ENCODE peak calls at places on chromosomes 6 and 20, in seven cellular contexts. D is endothelial cell of umbilical vein, M is A549, R is GM12891, Z is tibial nerve, G is spleen, L is NB4. B is an unnamed sample.

GRCh38 chr6:17585766-17586502 is 14.2 kb upstream of the FAM8A1 start:
- DNase-seq in G (no peak), R (no peak), M (no peak), Z (no peak), L (peak), D (peak), B (no peak)

GRCh38 chr6:37514377-37514776 is 14.7 kb upstream of the CCDC167 start:
- DNase-seq in R (no peak), L (peak), D (no peak), Z (no peak), G (no peak), M (no peak), B (no peak)

GRCh38 chr6:89941031-89941775 is 46.9 kb downstream of the GJA10 start:
- DNase-seq in Z (peak), G (no peak), L (no peak), M (no peak), R (no peak), D (no peak), B (no peak)

GRCh38 chr6:102813489-102814275 is 1420.2 kb downstream of the GRIK2 start:
- DNase-seq in G (no peak), R (no peak), Z (no peak), L (no peak), M (no peak), D (no peak), B (no peak)

GRCh38 chr6:35213824-35214756 is at the start of gene SCUBE3:
- DNase-seq in D (peak), Z (no peak), M (peak), G (no peak), R (peak), L (peak), B (no peak)

GRCh38 chr6:161740486-161740885 is 466.6 kb upstream of the AGPAT4 start:
- DNase-seq in Z (no peak), R (no peak), D (no peak), L (no peak), G (no peak), M (no peak), B (no peak)

GRCh38 chr6:169326067-169326799 is 72.6 kb upstream of the THBS2 start:
- DNase-seq in Z (no peak), M (no peak), D (no peak), L (peak), R (no peak), G (no peak), B (no peak)

GRCh38 chr6:15631380-15631913 is 31.4 kb downstream of the DTNBP1 start:
- DNase-seq in R (no peak), Z (no peak), L (no peak), D (no peak), G (no peak), M (no peak), B (no peak)

GRCh38 chr6:100622907-100623692 is 158.4 kb upstream of the SIM1 start:
- DNase-seq in R (no peak), L (no peak), G (no peak), Z (no peak), D (no peak), M (no peak), B (no peak)

GRCh38 chr6:166466178-166467122 is 83.7 kb upstream of the MPC1 start:
- DNase-seq in R (no peak), L (no peak), G (no peak), D (peak), Z (no peak), M (no peak), B (no peak)

GRCh38 chr6:1765160-1765900 is 155.6 kb downstream of the FOXC1 start:
- DNase-seq in Z (no peak), G (no peak), D (peak), M (no peak), L (no peak), R (no peak), B (no peak)

GRCh38 chr6:33700391-33701050 is 11.0 kb downstream of the UQCC2 start:
- DNase-seq in Z (peak), G (peak), D (peak), L (peak), R (no peak), M (peak), B (peak)

GRCh38 chr20:4683261-4683660 is 38.4 kb upstream of the PRND start:
- DNase-seq in D (no peak), G (no peak), L (no peak), Z (no peak), R (no peak), M (no peak), B (no peak)

GRCh38 chr6:110015206-110015605 is 37.1 kb downstream of the GPR6 start:
- DNase-seq in L (no peak), Z (no peak), G (no peak), D (no peak), M (no peak), R (no peak), B (no peak)

GRCh38 chr6:63268574-63268973 is 51.2 kb downstream of the LGSN start:
- DNase-seq in M (no peak), Z (no peak), L (no peak), R (no peak), D (no peak), G (no peak), B (no peak)

GRCh38 chr6:1988843-1989242 is 256.6 kb downstream of the GMDS start:
- DNase-seq in G (no peak), L (no peak), R (no peak), D (no peak), Z (no peak), M (no peak), B (no peak)

GRCh38 chr6:89818977-89819335 is 638 bp downstream of the MDN1 start:
- DNase-seq in R (no peak), Z (no peak), D (peak), L (peak), G (no peak), M (no peak), B (peak)

GRCh38 chr20:62405108-62405980 is 1.7 kb downstream of the CABLES2 start:
- DNase-seq in G (no peak), M (peak), Z (peak), R (no peak), D (peak), L (peak), B (peak)

GRCh38 chr6:36788768-36789167 is 50.5 kb downstream of the CPNE5 start:
- DNase-seq in D (no peak), R (no peak), Z (no peak), L (no peak), G (no peak), M (no peak), B (no peak)

GRCh38 chr6:2432258-2432657 is 186.9 kb upstream of the GMDS start:
- DNase-seq in D (no peak), R (no peak), G (no peak), Z (no peak), L (no peak), M (no peak), B (no peak)

GRCh38 chr6:18536693-18537092 is 149.5 kb downstream of the RNF144B start:
- DNase-seq in L (no peak), D (no peak), Z (no peak), G (no peak), M (no peak), R (no peak), B (no peak)

GRCh38 chr20:38730167-38730988 is 6.1 kb downstream of the SLC32A1 start:
- DNase-seq in R (peak), M (no peak), G (no peak), Z (no peak), L (no peak), D (no peak), B (no peak)

GRCh38 chr20:62800314-62801259 is 4.0 kb upstream of the OGFR start:
- DNase-seq in D (no peak), L (no peak), G (no peak), R (no peak), M (no peak), Z (no peak), B (no peak)

GRCh38 chr6:45495404-45496084 is 117.8 kb upstream of the SUPT3H start:
- DNase-seq in G (no peak), Z (no peak), M (no peak), R (no peak), L (peak), D (no peak), B (no peak)

GRCh38 chr6:56887086-56887485 is 67.8 kb upstream of the BEND6 start:
- DNase-seq in D (no peak), M (no peak), Z (no peak), L (no peak), G (no peak), R (no peak), B (no peak)

GRCh38 chr6:9405369-9405768 is 970.0 kb upstream of the SLC35B3 start:
- DNase-seq in R (no peak), Z (no peak), M (peak), L (no peak), G (no peak), D (no peak), B (no peak)

GRCh38 chr6:111972714-111973678 is 80.9 kb upstream of the CCN6 start:
- DNase-seq in R (no peak), D (peak), G (no peak), L (peak), Z (peak), M (peak), B (no peak)

GRCh38 chr20:37516697-37517370 is 4.2 kb upstream of the NNAT start:
- DNase-seq in D (no peak), Z (no peak), G (no peak), M (no peak), L (no peak), R (no peak), B (no peak)

GRCh38 chr6:167232355-167232754 is 58.8 kb upstream of the UNC93A start:
- DNase-seq in L (no peak), G (no peak), Z (no peak), D (no peak), R (no peak), M (no peak), B (no peak)

GRCh38 chr6:11146117-11146826 is 34.7 kb upstream of the ERVFRD-1 start:
- DNase-seq in D (no peak), L (no peak), G (no peak), Z (no peak), R (no peak), M (no peak), B (no peak)

GRCh38 chr6:151265282-151265681 is 25.5 kb downstream of the AKAP12 start:
- DNase-seq in G (no peak), D (no peak), R (no peak), M (no peak), L (no peak), Z (no peak), B (no peak)

GRCh38 chr20:49276201-49276894 is 1.5 kb downstream of the ZNFX1 start:
- DNase-seq in D (peak), L (peak), R (no peak), M (no peak), G (no peak), Z (peak), B (peak)

GRCh38 chr6:3414704-3415453 is 42.0 kb downstream of the SLC22A23 start:
- DNase-seq in G (no peak), M (no peak), Z (no peak), L (peak), D (no peak), R (peak), B (peak)

GRCh38 chr6:170134077-170135040 is 156.5 kb downstream of the DLL1 start:
- DNase-seq in Z (no peak), D (no peak), M (no peak), G (peak), R (no peak), L (no peak), B (no peak)

GRCh38 chr20:16942702-16943101 is 194.5 kb downstream of the OTOR start:
- DNase-seq in R (no peak), D (no peak), Z (no peak), M (no peak), G (no peak), L (peak), B (no peak)

GRCh38 chr6:111992851-111993250 is 61.1 kb upstream of the CCN6 start:
- DNase-seq in D (peak), G (no peak), R (no peak), M (no peak), Z (no peak), L (peak), B (no peak)

GRCh38 chr6:29725981-29726380 is 2.7 kb downstream of the HLA-F start:
- DNase-seq in G (no peak), D (no peak), L (no peak), M (no peak), Z (no peak), R (no peak), B (no peak)

GRCh38 chr6:29722773-29723665 is at the start of gene HLA-F:
- DNase-seq in R (peak), D (peak), M (peak), L (no peak), G (peak), Z (peak), B (no peak)

GRCh38 chr6:29724937-29725869 is 2.0 kb downstream of the HLA-F start:
- DNase-seq in R (no peak), Z (no peak), L (no peak), D (no peak), M (no peak), G (no peak), B (no peak)

GRCh38 chr6:29726795-29727194 is 3.6 kb downstream of the HLA-F start:
- DNase-seq in Z (no peak), M (no peak), R (no peak), L (no peak), D (no peak), G (no peak), B (no peak)

DNA sequence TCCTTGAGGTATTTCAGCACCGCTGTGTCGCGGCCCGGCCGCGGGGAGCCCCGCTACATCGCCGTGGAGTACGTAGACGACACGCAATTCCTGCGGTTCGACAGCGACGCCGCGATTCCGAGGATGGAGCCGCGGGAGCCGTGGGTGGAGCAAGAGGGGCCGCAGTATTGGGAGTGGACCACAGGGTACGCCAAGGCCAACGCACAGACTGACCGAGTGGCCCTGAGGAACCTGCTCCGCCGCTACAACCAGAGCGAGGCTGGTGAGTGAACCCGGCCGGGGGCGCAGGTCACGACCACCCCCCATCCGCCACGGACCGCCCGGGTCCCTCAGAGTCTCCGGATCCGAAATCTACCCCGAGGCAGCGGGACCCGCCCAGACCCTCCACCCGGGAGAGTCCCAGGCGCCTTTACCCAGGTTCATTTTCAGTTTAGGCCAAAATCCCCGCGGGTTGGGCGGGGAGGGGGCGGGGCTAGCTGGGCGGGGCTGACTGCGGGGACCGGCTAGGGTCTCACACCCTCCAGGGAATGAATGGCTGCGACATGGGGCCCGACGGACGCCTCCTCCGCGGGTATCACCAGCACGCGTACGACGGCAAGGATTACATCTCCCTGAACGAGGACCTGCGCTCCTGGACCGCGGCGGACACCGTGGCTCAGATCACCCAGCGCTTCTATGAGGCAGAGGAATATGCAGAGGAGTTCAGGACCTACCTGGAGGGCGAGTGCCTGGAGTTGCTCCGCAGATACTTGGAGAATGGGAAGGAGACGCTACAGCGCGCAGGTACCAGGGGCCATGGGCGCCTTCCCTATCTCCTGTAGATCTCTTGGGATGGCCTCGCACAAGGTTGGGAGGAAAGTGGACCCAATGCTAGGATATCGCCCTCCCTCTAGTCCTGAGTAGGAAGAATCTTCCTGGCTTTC is 693 bp downstream of the HLA-F start:
- DNase-seq in M (no peak), L (no peak), G (peak), Z (peak), D (peak), R (peak), B (peak)
- TF ChIP-seq POLR2A in M (no peak), L (no peak), G (no peak), Z (no peak), D (no peak), R (peak), B (no peak)

DNA sequence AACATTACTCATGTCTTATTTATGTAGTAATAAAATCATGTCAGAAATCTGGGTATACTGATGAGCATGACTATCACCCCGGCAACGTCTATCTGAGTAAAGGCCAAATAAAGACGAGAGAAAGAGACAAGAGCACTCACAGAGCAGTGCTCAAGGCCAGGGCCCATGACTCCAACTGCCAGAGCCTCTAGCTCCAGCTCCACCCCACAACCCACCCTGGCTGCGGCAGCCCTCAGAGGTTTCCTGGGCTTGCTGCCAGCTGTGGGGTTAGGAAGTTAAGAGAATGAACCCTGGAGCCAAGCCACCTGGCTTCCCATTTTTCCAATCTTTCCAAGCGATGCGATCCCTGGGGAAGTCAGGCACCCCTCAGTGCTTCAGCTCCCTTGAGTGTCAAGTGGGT is 92.0 kb upstream of the PAX1 start:
- DNase-seq in D (no peak), L (no peak), Z (no peak), M (no peak), G (no peak), R (no peak), B (no peak)
- TF ChIP-seq POLR2A in D (no peak), L (no peak), Z (no peak), M (no peak), G (no peak), R (no peak), B (no peak)

GRCh38 chr6:144778773-144779531 is 493.8 kb downstream of the UTRN start:
- DNase-seq in G (no peak), R (no peak), Z (no peak), D (no peak), M (no peak), L (no peak), B (no peak)

GRCh38 chr6:144776031-144776819 is 491.1 kb downstream of the UTRN start:
- DNase-seq in L (no peak), M (no peak), Z (no peak), R (no peak), D (no peak), G (no peak), B (no peak)

GRCh38 chr6:144778056-144778455 is 492.9 kb downstream of the UTRN start:
- DNase-seq in G (no peak), M (no peak), Z (no peak), R (no peak), D (no peak), L (no peak), B (no peak)

GRCh38 chr6:144781836-144782235 is 496.7 kb downstream of the UTRN start:
- DNase-seq in G (no peak), L (no peak), M (no peak), Z (no peak), D (no peak), R (no peak), B (no peak)

GRCh38 chr6:144777249-144777648 is 492.1 kb downstream of the UTRN start:
- DNase-seq in L (no peak), Z (no peak), G (no peak), D (no peak), R (no peak), M (no peak), B (no peak)
- TF ChIP-seq POLR2A in L (no peak), Z (no peak), G (no peak), D (no peak), R (no peak), M (no peak), B (no peak)

DNA sequence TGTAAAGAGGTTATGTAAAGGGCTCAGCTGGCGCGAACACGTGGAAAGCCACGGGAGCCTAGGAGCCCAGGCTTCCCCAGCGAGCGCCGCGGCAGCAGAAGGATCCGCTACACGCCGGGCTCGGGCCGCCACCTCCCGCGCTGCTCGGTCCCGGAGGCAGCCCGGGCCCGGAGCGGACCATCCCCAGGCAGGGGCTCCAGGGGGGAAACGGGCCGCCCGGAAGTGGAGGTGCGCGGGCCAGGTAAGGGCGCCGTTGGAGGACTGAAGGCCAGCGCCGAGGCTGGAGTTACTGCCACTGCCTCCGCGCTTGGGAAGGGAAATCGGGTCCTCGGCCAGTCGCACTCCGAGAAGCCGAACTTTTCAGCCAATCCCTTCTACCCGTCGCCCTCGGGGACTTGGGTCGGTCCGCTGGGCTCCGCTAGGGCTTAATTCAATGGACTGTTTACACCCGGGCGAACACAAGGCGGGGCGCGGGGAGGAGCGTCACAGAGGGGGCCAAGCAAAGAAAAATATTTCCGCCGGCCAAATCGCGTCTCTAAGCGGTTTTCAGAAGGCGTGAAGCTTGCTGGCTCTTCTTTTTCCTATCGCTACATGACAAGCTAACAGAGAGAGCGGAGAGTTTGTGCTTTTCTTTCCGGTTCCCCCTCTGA is 433 bp downstream of the STK35 start:
- DNase-seq in R (peak), G (peak), M (peak), L (peak), Z (peak), D (peak), B (peak)
- TF ChIP-seq POLR2A in R (peak), G (no peak), M (peak), L (peak), Z (peak), D (peak), B (peak)

B was measured in erythroblast.